ENCODE peak calls at places on chromosome 11, in nine cellular contexts. I is HCT116, T is GM23248, H is PC-3, G is SK-N-SH, K is hepatocyte, Y is PC-9, B is GM23338, R is Karpas-422. A is an unnamed sample.

GRCh38 chr11:69454018-69454417 is 27.4 kb upstream of the LINC01488 start:
- DNase-seq in I (no peak), T (no peak), H (no peak), G (no peak), K (no peak), Y (no peak), B (no peak), R (no peak), A (no peak)

GRCh38 chr11:93116641-93117577 is 80.9 kb downstream of the SLC36A4 start:
- DNase-seq in I (no peak), T (no peak), H (peak; percentile 44), G (no peak), K (peak; percentile 41), Y (no peak), B (peak; percentile 75), R (no peak), A (no peak)

GRCh38 chr11:46936138-46937110 is at the start of gene CSTPP1:
- DNase-seq in I (peak; percentile 85), T (peak; percentile 97), H (peak; percentile 91), G (peak; percentile 95), K (peak; percentile 96), Y (peak; percentile 86), B (peak; percentile 98), R (peak; percentile 98), A (peak; percentile 91)

GRCh38 chr11:80188228-80188627 is 747.4 kb upstream of the TENM4 start:
- DNase-seq in I (no peak), T (no peak), H (no peak), G (no peak), K (no peak), Y (no peak), B (peak; percentile 32), R (no peak), A (no peak)

GRCh38 chr11:74443071-74443864 is 24.1 kb downstream of the KCNE3 start:
- DNase-seq in I (peak; percentile 19), T (no peak), H (peak; percentile 94), G (no peak), K (peak; percentile 50), Y (peak; percentile 58), B (peak; percentile 44), R (no peak), A (no peak)

GRCh38 chr11:1624621-1625020 is 2.7 kb upstream of the KRTAP5-4 start:
- DNase-seq in I (no peak), T (no peak), H (no peak), G (no peak), K (no peak), Y (no peak), B (no peak), R (no peak), A (no peak)

GRCh38 chr11:1116104-1116503 is 41.4 kb downstream of the MUC2 start:
- DNase-seq in I (no peak), T (no peak), H (no peak), G (no peak), K (no peak), Y (no peak), B (no peak), R (no peak), A (no peak)

GRCh38 chr11:35182317-35182939 is 43.5 kb downstream of the CD44 start:
- DNase-seq in I (no peak), T (peak; percentile 39), H (peak; percentile 46), G (no peak), K (no peak), Y (peak; percentile 72), B (no peak), R (no peak), A (peak; percentile 59)

DNA sequence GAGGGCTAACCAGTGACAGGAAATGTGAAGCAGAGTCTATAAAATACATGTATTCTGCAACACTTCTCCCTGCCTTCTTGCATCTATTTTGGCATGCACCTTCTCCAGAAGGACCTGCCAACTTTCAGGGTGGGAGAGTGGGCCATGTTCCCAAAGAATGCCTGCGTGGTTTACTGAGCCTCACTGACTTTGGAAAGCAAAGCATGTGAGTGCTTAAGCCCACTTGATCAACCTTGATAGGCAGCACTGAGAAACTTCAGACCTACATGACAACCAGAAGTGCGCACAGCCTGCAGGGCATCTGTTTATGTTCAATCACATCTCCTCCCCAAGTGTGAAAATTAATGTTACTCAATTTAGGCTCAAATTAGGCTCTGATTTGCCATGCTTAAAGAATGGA is 69.2 kb downstream of the AMOTL1 start:
- DNase-seq in I (no peak), T (no peak), H (no peak), G (no peak), K (no peak), Y (no peak), B (no peak), R (no peak), A (no peak)
- H3K9me2 ChIP-seq in I (no peaks in the 10 kb centered on the region), T (no peaks in the 10 kb centered on the region), H (no peaks in the 10 kb centered on the region), G (no peaks in the 10 kb centered on the region), K (no peaks in the 10 kb centered on the region), Y (no peaks in the 10 kb centered on the region), B (no peaks in the 10 kb centered on the region), R (no peaks in the 10 kb centered on the region), A (no peaks in the 10 kb centered on the region)

GRCh38 chr11:40716344-40717178 is 742.9 kb downstream of the LRRC4C start:
- DNase-seq in I (no peak), T (no peak), H (no peak), G (no peak), K (no peak), Y (no peak), B (peak; percentile 57), R (no peak), A (no peak)

DNA sequence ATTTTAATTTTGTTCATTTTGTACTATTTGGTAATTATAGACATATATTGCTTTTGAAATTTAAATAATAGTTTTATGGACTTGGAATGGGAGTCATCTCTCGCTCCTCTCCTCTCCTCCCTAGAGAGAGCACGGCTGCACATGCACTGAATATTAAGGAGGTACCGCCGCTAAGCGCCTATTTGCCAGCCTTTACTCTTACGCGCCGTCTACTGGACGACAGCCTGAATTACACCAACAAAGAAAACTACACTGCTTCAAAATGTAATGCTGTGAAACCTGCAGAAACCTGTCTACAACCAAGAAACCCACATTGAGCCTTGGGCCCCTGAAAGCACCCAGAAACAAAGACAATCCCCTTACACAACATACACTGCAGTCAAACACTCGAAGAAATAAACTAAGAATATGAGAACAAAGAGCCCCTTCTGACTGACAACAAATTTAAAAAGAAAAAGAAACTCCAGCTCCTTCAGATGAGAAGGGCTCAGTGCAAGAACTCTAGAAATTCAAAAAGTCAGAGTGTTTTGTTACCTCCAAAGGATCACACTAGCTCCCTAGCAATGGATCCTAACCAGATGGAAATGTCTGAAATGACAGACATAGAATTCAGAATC is 737.2 kb downstream of the LRRC4C start:
- DNase-seq in I (no peak), T (no peak), H (peak; percentile 51), G (peak; percentile 44), K (peak; percentile 49), Y (no peak), B (peak; percentile 78), R (peak; percentile 65), A (peak; percentile 29)
- H3K4me1 ChIP-seq in I (no peaks in the 10 kb centered on the region), T (no peaks in the 10 kb centered on the region), H (no peaks in the 10 kb centered on the region), G (no peaks in the 10 kb centered on the region), K (no peaks in the 10 kb centered on the region), Y (no peaks in the 10 kb centered on the region), B (peaks cover 2% of the 10 kb centered on the region), R (no peaks in the 10 kb centered on the region), A (no peaks in the 10 kb centered on the region)

DNA sequence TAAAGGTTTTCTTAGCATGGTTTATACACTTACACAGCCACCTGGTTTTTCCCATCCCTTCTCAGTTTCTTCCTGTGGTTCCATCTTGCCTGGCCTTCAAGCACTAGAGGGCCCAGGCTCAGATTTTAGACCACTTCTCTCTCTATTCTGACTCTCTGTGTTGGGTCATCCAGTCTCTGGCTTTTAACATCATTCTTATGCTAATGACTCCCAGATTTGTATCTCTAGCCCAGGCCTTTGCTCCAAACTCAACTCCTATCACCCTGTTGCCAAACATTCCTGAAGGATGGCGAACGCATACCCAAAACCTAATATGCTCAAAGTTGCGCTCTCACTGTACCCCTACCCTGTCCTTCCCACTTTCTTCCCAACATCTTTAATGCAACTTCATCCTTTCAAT is 135.1 kb downstream of the SPATA19 start:
- DNase-seq in I (no peak), T (no peak), H (no peak), G (no peak), K (no peak), Y (no peak), B (no peak), R (no peak), A (no peak)
- H3K27me3 ChIP-seq in I (no peaks in the 10 kb centered on the region), T (no peaks in the 10 kb centered on the region), H (peaks cover 6% of the 10 kb centered on the region), G (no peaks in the 10 kb centered on the region), K (peaks cover 21% of the 10 kb centered on the region), Y (peaks cover 56% of the 10 kb centered on the region), B (peaks cover 5% of the 10 kb centered on the region), R (no peaks in the 10 kb centered on the region), A (no peaks in the 10 kb centered on the region)

GRCh38 chr11:73380897-73381410 is 4.8 kb downstream of the RELT start:
- DNase-seq in I (no peak), T (no peak), H (no peak), G (no peak), K (no peak), Y (no peak), B (no peak), R (peak; percentile 43), A (no peak)

GRCh38 chr11:73381589-73381988 is 5.4 kb downstream of the RELT start:
- DNase-seq in I (no peak), T (no peak), H (no peak), G (no peak), K (no peak), Y (no peak), B (no peak), R (no peak), A (no peak)

GRCh38 chr11:73383249-73384126 is 7.3 kb downstream of the RELT start:
- DNase-seq in I (no peak), T (peak; percentile 30), H (no peak), G (no peak), K (peak; percentile 46), Y (no peak), B (no peak), R (peak; percentile 76), A (no peak)

GRCh38 chr11:73382747-73383146 is 6.5 kb downstream of the RELT start:
- DNase-seq in I (no peak), T (no peak), H (no peak), G (no peak), K (no peak), Y (no peak), B (no peak), R (no peak), A (no peak)

GRCh38 chr11:73382183-73382582 is 6.0 kb downstream of the RELT start:
- DNase-seq in I (no peak), T (no peak), H (no peak), G (no peak), K (no peak), Y (no peak), B (no peak), R (no peak), A (no peak)
- H3K9me2 ChIP-seq in I (no peaks in the 10 kb centered on the region), T (no peaks in the 10 kb centered on the region), H (no peaks in the 10 kb centered on the region), G (no peaks in the 10 kb centered on the region), K (no peaks in the 10 kb centered on the region), Y (no peaks in the 10 kb centered on the region), B (no peaks in the 10 kb centered on the region), R (no peaks in the 10 kb centered on the region), A (no peaks in the 10 kb centered on the region)

DNA sequence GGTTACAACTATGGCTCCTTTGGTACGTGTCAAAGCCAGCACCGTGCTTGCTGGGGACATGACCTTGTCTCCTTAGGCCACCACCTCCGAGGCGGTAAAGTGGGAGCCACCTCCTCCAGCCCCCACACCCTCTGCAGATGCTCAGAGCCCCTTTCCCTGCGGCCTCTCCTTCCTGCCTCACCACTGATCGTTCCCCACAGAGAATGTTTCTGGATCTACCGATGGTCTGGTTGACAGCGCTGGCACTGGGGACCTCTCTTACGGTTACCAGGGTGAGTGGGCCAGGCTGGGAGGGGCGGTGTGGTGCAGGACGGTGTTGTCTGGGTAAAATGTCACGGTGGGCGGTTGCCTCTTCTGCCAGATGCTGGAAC is 8.9 kb downstream of the SIDT2 start:
- DNase-seq in I (no peak), T (no peak), H (no peak), G (no peak), K (no peak), Y (no peak), B (no peak), R (no peak), A (no peak)
- H3K4me1 ChIP-seq in I (no peaks in the 10 kb centered on the region), T (no peaks in the 10 kb centered on the region), H (peaks cover 25% of the 10 kb centered on the region), G (no peaks in the 10 kb centered on the region), K (no peaks in the 10 kb centered on the region), Y (no peaks in the 10 kb centered on the region), B (no peaks in the 10 kb centered on the region), R (peaks cover 32% of the 10 kb centered on the region), A (no peaks in the 10 kb centered on the region)